ENCODE peak calls at places on chromosome 20, in six cellular contexts. I is iPS-NIHi11; W is fibroblast of pulmonary artery; T is H9; Y is ecto neural progenitor cell; M is stimulated activated naive CD4-positive, alpha-beta T cell treated with Interleukin-2 at 50 U/mL for 16 hours. R is an unnamed sample.

GRCh38 chr20:50224553-50225255 is 34.1 kb downstream of the CEBPB start:
- DNase-seq in I (peak), T (no peak), M (no peak), Y (no peak), W (peak), R (peak)

GRCh38 chr20:49431345-49431744 is 51.1 kb downstream of the KCNB1 start:
- DNase-seq in M (no peak), Y (no peak), I (no peak), T (no peak), W (peak), R (no peak)

GRCh38 chr20:14790771-14791517 is 453.5 kb upstream of the FLRT3 start:
- DNase-seq in Y (no peak), I (no peak), M (no peak), W (peak), T (no peak), R (peak)

GRCh38 chr20:64140956-64141355 is 23.3 kb upstream of the MYT1 start:
- DNase-seq in T (no peak), Y (no peak), I (no peak), W (no peak), M (no peak), R (no peak)

GRCh38 chr20:4014031-4014474 is 1.3 kb downstream of the RNF24 start:
- DNase-seq in Y (no peak), W (peak), M (no peak), I (peak), T (no peak), R (peak)

GRCh38 chr20:58228103-58228483 is 360 bp downstream of the ANKRD60 start:
- DNase-seq in M (no peak), Y (no peak), T (no peak), I (no peak), W (no peak), R (no peak)

GRCh38 chr20:46031701-46032254 is 2.8 kb downstream of the SLC12A5 start:
- DNase-seq in W (no peak), I (peak), T (peak), Y (peak), M (no peak), R (no peak)

GRCh38 chr20:8487715-8488114 is 355.6 kb downstream of the PLCB1 start:
- DNase-seq in M (no peak), I (no peak), T (no peak), W (no peak), Y (no peak), R (no peak)

GRCh38 chr20:35953411-35954199 is 697 bp downstream of the SCAND1 start:
- DNase-seq in M (peak), I (peak), Y (peak), T (peak), W (peak), R (peak)

GRCh38 chr20:22348010-22348409 is 236.4 kb downstream of the FOXA2 start:
- DNase-seq in Y (no peak), T (no peak), I (no peak), M (no peak), W (no peak), R (no peak)

GRCh38 chr20:4067600-4068261 is 52.4 kb upstream of the RNF24 start:
- DNase-seq in W (peak), I (no peak), M (no peak), Y (no peak), T (no peak), R (peak)

GRCh38 chr20:5000263-5001173 is 792 bp downstream of the SLC23A2 start:
- DNase-seq in T (peak), Y (peak), I (peak), W (no peak), M (no peak), R (peak)

GRCh38 chr20:61765871-61766654 is 299.6 kb downstream of the TAF4 start:
- DNase-seq in Y (no peak), I (peak), M (no peak), T (peak), W (no peak), R (no peak)

GRCh38 chr20:20482453-20482852 is 114.5 kb downstream of the INSM1 start:
- DNase-seq in T (no peak), Y (no peak), W (no peak), M (no peak), I (no peak), R (no peak)

GRCh38 chr20:10939297-10939949 is 265.6 kb upstream of the JAG1 start:
- DNase-seq in M (no peak), I (no peak), W (peak), Y (no peak), T (no peak), R (peak)

GRCh38 chr20:61915101-61915500 is 150.6 kb downstream of the TAF4 start:
- DNase-seq in I (no peak), W (no peak), M (no peak), T (no peak), Y (no peak), R (no peak)

GRCh38 chr20:50837532-50838321 is 42.9 kb downstream of the BCAS4 start:
- DNase-seq in M (no peak), W (peak), I (no peak), Y (no peak), T (no peak), R (peak)

GRCh38 chr20:16349518-16350295 is 223.5 kb downstream of the KIF16B start:
- DNase-seq in T (no peak), I (no peak), M (no peak), W (peak), Y (no peak), R (peak)

GRCh38 chr20:44336086-44336485 is 757 bp upstream of the R3HDML start:
- DNase-seq in Y (peak), W (no peak), T (peak), I (peak), M (no peak), R (no peak)

GRCh38 chr20:9518776-9519175 is 4.4 kb downstream of the LAMP5 start:
- DNase-seq in I (peak), Y (peak), W (no peak), T (peak), M (no peak), R (no peak)

R was measured in fibroblast of mammary gland.